ENCODE peak calls at places on chromosome 3, in eight cellular contexts. I is cardiac muscle cell, J is cardiac fibroblast, T is fibroblast of gingiva, P is HFF-Myc, X is HepG2, Z is nucleus accumbens, S is iPS-NIHi11. F is an unnamed sample.

GRCh38 chr3:193779933-193780332 is 186.9 kb downstream of the OPA1 start:
- DNase-seq in P (no peak), T (no peak), J (no peak), I (no peak), X (no peak), Z (no peak), S (no peak), F (no peak)

GRCh38 chr3:46027021-46027705 is at the start of gene XCR1:
- DNase-seq in P (no peak), X (no peak), I (no peak), J (no peak), S (no peak), T (no peak), Z (no peak), F (no peak)

GRCh38 chr3:46270474-46270873 is 28.2 kb downstream of the CCR3 start:
- DNase-seq in T (no peak), S (no peak), J (no peak), I (no peak), P (no peak), Z (no peak), X (no peak), F (no peak)

GRCh38 chr3:129613205-129613740 is 6.8 kb upstream of the PLXND1 start:
- DNase-seq in X (no peak), T (no peak), J (no peak), S (no peak), Z (no peak), I (no peak), P (no peak), F (no peak)

GRCh38 chr3:158402590-158402989 is 168.4 kb upstream of the MLF1 start:
- DNase-seq in T (no peak), Z (no peak), I (no peak), P (no peak), S (no peak), X (no peak), J (no peak), F (no peak)

GRCh38 chr3:128629936-128630335 is 20.7 kb downstream of the RPN1 start:
- DNase-seq in P (no peak), I (no peak), X (no peak), J (no peak), T (no peak), Z (no peak), S (no peak), F (no peak)

GRCh38 chr3:41002104-41002503 is 197.2 kb upstream of the CTNNB1 start:
- DNase-seq in X (no peak), I (no peak), Z (no peak), P (no peak), J (no peak), S (no peak), T (no peak), F (no peak)

GRCh38 chr3:123807820-123808219 is 76.3 kb downstream of the MYLK start:
- DNase-seq in I (peak; percentile 66), J (no peak), S (peak; percentile 23), P (no peak), T (no peak), Z (no peak), X (peak; percentile 80), F (no peak)

GRCh38 chr3:117637666-117638065 is 928.1 kb downstream of the TUSC7 start:
- DNase-seq in S (no peak), P (no peak), X (no peak), T (no peak), Z (no peak), J (no peak), I (no peak), F (no peak)

GRCh38 chr3:159884661-159885402 is 103.8 kb upstream of the IL12A start:
- DNase-seq in T (peak; percentile 42), J (peak; percentile 74), Z (no peak), I (peak; percentile 71), S (peak; percentile 39), P (no peak), X (peak; percentile 9), F (peak; percentile 63)

GRCh38 chr3:85476891-85477495 is 518.2 kb downstream of the CADM2 start:
- DNase-seq in S (no peak), I (no peak), T (peak; percentile 21), P (no peak), X (no peak), J (no peak), Z (no peak), F (no peak)

GRCh38 chr3:95154775-95155174 is 1091.9 kb downstream of the NSUN3 start:
- DNase-seq in T (no peak), S (no peak), X (no peak), I (no peak), Z (no peak), P (no peak), J (peak; percentile 9), F (no peak)

GRCh38 chr3:5041315-5041714 is 62.1 kb downstream of the BHLHE40 start:
- DNase-seq in I (no peak), T (no peak), S (no peak), J (no peak), P (no peak), Z (no peak), X (no peak), F (no peak)

GRCh38 chr3:114446605-114447004 is 152.8 kb downstream of the TIGIT start:
- DNase-seq in T (no peak), Z (no peak), J (no peak), I (no peak), X (no peak), S (no peak), P (no peak), F (no peak)

GRCh38 chr3:47578119-47578630 is 490 bp downstream of the CSPG5 start:
- DNase-seq in I (no peak), Z (no peak), J (peak; percentile 7), S (peak; percentile 90), P (no peak), T (no peak), X (no peak), F (peak; percentile 21)

GRCh38 chr3:149177122-149177521 is 44.5 kb downstream of the CP start:
- DNase-seq in S (no peak), Z (no peak), I (no peak), T (no peak), P (no peak), J (no peak), X (no peak), F (no peak)

GRCh38 chr3:116198087-116198486 is 247.2 kb downstream of the LSAMP start:
- DNase-seq in S (no peak), P (no peak), X (no peak), I (peak; percentile 61), T (no peak), Z (no peak), J (no peak), F (no peak)

GRCh38 chr3:149015383-149015782 is 24.0 kb downstream of the GYG1 start:
- DNase-seq in Z (no peak), S (no peak), X (no peak), J (no peak), T (no peak), I (no peak), P (no peak), F (peak; percentile 27)

GRCh38 chr3:113270096-113270495 is 58.7 kb downstream of the BOC start:
- DNase-seq in I (no peak), X (no peak), Z (no peak), T (no peak), S (no peak), P (no peak), J (no peak), F (no peak)

GRCh38 chr3:188687389-188687788 is 484.4 kb upstream of the TPRG1 start:
- DNase-seq in X (no peak), P (no peak), S (no peak), I (peak; percentile 49), T (peak; percentile 69), J (peak; percentile 93), Z (no peak), F (peak; percentile 68)

GRCh38 chr3:52216585-52217408 is 8.6 kb downstream of the TLR9 start:
- DNase-seq in T (peak; percentile 72), J (peak; percentile 86), X (no peak), S (no peak), P (no peak), I (peak; percentile 84), Z (no peak), F (peak; percentile 95)

GRCh38 chr3:193962986-193963683 is 172.8 kb upstream of the HES1 start:
- DNase-seq in Z (no peak), S (no peak), T (no peak), J (no peak), I (no peak), X (no peak), P (no peak), F (no peak)

GRCh38 chr3:19947549-19948071 is 713 bp downstream of the RAB5A start:
- DNase-seq in S (peak; percentile 41), J (peak; percentile 45), Z (peak; percentile 45), T (peak; percentile 29), X (peak; percentile 42), I (peak; percentile 27), P (no peak), F (peak; percentile 55)

GRCh38 chr3:132486086-132486485 is 68.8 kb downstream of the DNAJC13 start:
- DNase-seq in I (peak; percentile 40), S (no peak), Z (no peak), J (peak; percentile 25), T (peak; percentile 78), P (peak; percentile 20), X (no peak), F (no peak)

GRCh38 chr3:114411811-114412803 is 118.3 kb downstream of the TIGIT start:
- DNase-seq in Z (no peak), P (no peak), I (peak; percentile 53), J (peak; percentile 81), T (peak; percentile 54), X (peak; percentile 47), S (no peak), F (peak; percentile 46)

GRCh38 chr3:185153861-185154629 is 1.2 kb upstream of the C3orf70 start:
- DNase-seq in S (peak; percentile 49), Z (peak; percentile 43), I (no peak), T (no peak), X (peak; percentile 42), P (no peak), J (no peak), F (no peak)

GRCh38 chr3:184171562-184171961 is 3.1 kb upstream of the AP2M1 start:
- DNase-seq in X (no peak), J (peak; percentile 67), P (no peak), T (peak; percentile 50), I (peak; percentile 60), S (no peak), Z (no peak), F (no peak)

GRCh38 chr3:4906107-4906621 is 73.1 kb upstream of the BHLHE40 start:
- DNase-seq in J (peak; percentile 68), I (peak; percentile 49), X (no peak), P (peak; percentile 19), Z (no peak), S (peak; percentile 23), T (no peak), F (peak; percentile 34)

F was measured in lung microvascular endothelial cell.